ENCODE peak calls at places on chromosomes 13 and 19, in nine cellular contexts. One of them, this sample, is unnamed. For H3K4me1, the result is how much of the 10 kb centered on the place peaks cover.

GRCh38 chr13:112688560-112689497 is 1.0 kb upstream of the ATP11A start:
- DNase-seq in heart left ventricle: no peak
- DNase-seq in thyroid gland: peak
- DNase-seq in breast epithelium: no peak
- DNase-seq in adrenal gland: no peak
- DNase-seq in stomach: peak
- DNase-seq in sigmoid colon: no peak
- DNase-seq in upper lobe of left lung: no peak
- DNase-seq in IMR-90: no peak
- DNase-seq in this sample: peak

GRCh38 chr19:23802290-23802689 is 43.6 kb upstream of the ZNF681 start:
- DNase-seq in heart left ventricle: no peak
- DNase-seq in thyroid gland: no peak
- DNase-seq in breast epithelium: no peak
- DNase-seq in adrenal gland: peak
- DNase-seq in stomach: no peak
- DNase-seq in sigmoid colon: no peak
- DNase-seq in upper lobe of left lung: no peak
- DNase-seq in IMR-90: no peak
- DNase-seq in this sample: no peak

GRCh38 chr19:53961523-53962345 is 1.0 kb upstream of the CACNG8 start:
- DNase-seq in heart left ventricle: no peak
- DNase-seq in thyroid gland: no peak
- DNase-seq in breast epithelium: no peak
- DNase-seq in adrenal gland: no peak
- DNase-seq in stomach: no peak
- DNase-seq in sigmoid colon: no peak
- DNase-seq in upper lobe of left lung: peak
- DNase-seq in IMR-90: no peak
- DNase-seq in this sample: no peak

GRCh38 chr13:43401364-43401763 is 378.0 kb downstream of the DNAJC15 start:
- DNase-seq in heart left ventricle: no peak
- DNase-seq in thyroid gland: no peak
- DNase-seq in breast epithelium: no peak
- DNase-seq in adrenal gland: no peak
- DNase-seq in stomach: no peak
- DNase-seq in sigmoid colon: no peak
- DNase-seq in upper lobe of left lung: no peak
- DNase-seq in IMR-90: no peak
- DNase-seq in this sample: no peak

GRCh38 chr19:10815007-10815531 is 20.9 kb downstream of the TMED1 start:
- DNase-seq in heart left ventricle: no peak
- DNase-seq in thyroid gland: no peak
- DNase-seq in breast epithelium: no peak
- DNase-seq in adrenal gland: no peak
- DNase-seq in stomach: no peak
- DNase-seq in sigmoid colon: no peak
- DNase-seq in upper lobe of left lung: no peak
- DNase-seq in IMR-90: no peak
- DNase-seq in this sample: no peak

GRCh38 chr13:77896536-77896935 is 22.1 kb downstream of the EDNRB start:
- DNase-seq in heart left ventricle: peak
- DNase-seq in thyroid gland: no peak
- DNase-seq in breast epithelium: no peak
- DNase-seq in adrenal gland: peak
- DNase-seq in stomach: no peak
- DNase-seq in sigmoid colon: peak
- DNase-seq in upper lobe of left lung: no peak
- DNase-seq in IMR-90: peak
- DNase-seq in this sample: peak

GRCh38 chr19:6238643-6239281 is 41.0 kb downstream of the MLLT1 start:
- DNase-seq in heart left ventricle: peak
- DNase-seq in thyroid gland: no peak
- DNase-seq in breast epithelium: peak
- DNase-seq in adrenal gland: no peak
- DNase-seq in stomach: peak
- DNase-seq in sigmoid colon: no peak
- DNase-seq in upper lobe of left lung: peak
- DNase-seq in IMR-90: peak
- DNase-seq in this sample: peak

GRCh38 chr13:71979616-71980015 is 112.6 kb upstream of the DACH1 start:
- DNase-seq in heart left ventricle: no peak
- DNase-seq in thyroid gland: no peak
- DNase-seq in breast epithelium: no peak
- DNase-seq in adrenal gland: no peak
- DNase-seq in stomach: no peak
- DNase-seq in sigmoid colon: no peak
- DNase-seq in upper lobe of left lung: no peak
- DNase-seq in IMR-90: no peak
- DNase-seq in this sample: no peak

GRCh38 chr19:46984077-46985010 is 35.3 kb upstream of the NPAS1 start:
- DNase-seq in heart left ventricle: no peak
- DNase-seq in thyroid gland: no peak
- DNase-seq in breast epithelium: no peak
- DNase-seq in adrenal gland: peak
- DNase-seq in stomach: no peak
- DNase-seq in sigmoid colon: no peak
- DNase-seq in upper lobe of left lung: no peak
- DNase-seq in IMR-90: peak
- DNase-seq in this sample: no peak

GRCh38 chr13:36143768-36144167 is 12.6 kb upstream of the DCLK1 start:
- DNase-seq in heart left ventricle: no peak
- DNase-seq in thyroid gland: no peak
- DNase-seq in breast epithelium: no peak
- DNase-seq in adrenal gland: no peak
- DNase-seq in stomach: no peak
- DNase-seq in sigmoid colon: no peak
- DNase-seq in upper lobe of left lung: no peak
- DNase-seq in IMR-90: no peak
- DNase-seq in this sample: no peak

GRCh38 chr13:30256713-30257432 is 50.5 kb downstream of the KATNAL1 start:
- DNase-seq in heart left ventricle: no peak
- DNase-seq in thyroid gland: no peak
- DNase-seq in breast epithelium: no peak
- DNase-seq in adrenal gland: no peak
- DNase-seq in stomach: no peak
- DNase-seq in sigmoid colon: no peak
- DNase-seq in upper lobe of left lung: no peak
- DNase-seq in IMR-90: no peak
- DNase-seq in this sample: no peak

GRCh38 chr19:12952488-12953455 is 4.3 kb downstream of the GADD45GIP1 start:
- DNase-seq in heart left ventricle: no peak
- DNase-seq in thyroid gland: no peak
- DNase-seq in breast epithelium: no peak
- DNase-seq in adrenal gland: peak
- DNase-seq in stomach: no peak
- DNase-seq in sigmoid colon: no peak
- DNase-seq in upper lobe of left lung: no peak
- DNase-seq in IMR-90: peak
- DNase-seq in this sample: no peak

GRCh38 chr13:76503756-76504155 is 382.4 kb downstream of the KCTD12 start:
- DNase-seq in heart left ventricle: no peak
- DNase-seq in thyroid gland: no peak
- DNase-seq in breast epithelium: no peak
- DNase-seq in adrenal gland: no peak
- DNase-seq in stomach: no peak
- DNase-seq in sigmoid colon: no peak
- DNase-seq in upper lobe of left lung: no peak
- DNase-seq in IMR-90: no peak
- DNase-seq in this sample: no peak

GRCh38 chr19:17725422-17726078 is 6.3 kb downstream of the MAP1S start:
- DNase-seq in heart left ventricle: no peak
- DNase-seq in thyroid gland: no peak
- DNase-seq in breast epithelium: no peak
- DNase-seq in adrenal gland: no peak
- DNase-seq in stomach: no peak
- DNase-seq in sigmoid colon: no peak
- DNase-seq in upper lobe of left lung: no peak
- DNase-seq in IMR-90: no peak
- DNase-seq in this sample: no peak
- H3K4me1 ChIP-seq in heart left ventricle: under half
- H3K4me1 ChIP-seq in thyroid gland: under half
- H3K4me1 ChIP-seq in breast epithelium: under half
- H3K4me1 ChIP-seq in adrenal gland: under half
- H3K4me1 ChIP-seq in stomach: under half
- H3K4me1 ChIP-seq in sigmoid colon: under half
- H3K4me1 ChIP-seq in upper lobe of left lung: under half
- H3K4me1 ChIP-seq in IMR-90: under half
- H3K4me1 ChIP-seq in this sample: under half

GRCh38 chr19:55279376-55279772 is 536 bp downstream of the HSPBP1 start:
- DNase-seq in heart left ventricle: no peak
- DNase-seq in thyroid gland: no peak
- DNase-seq in breast epithelium: no peak
- DNase-seq in adrenal gland: no peak
- DNase-seq in stomach: no peak
- DNase-seq in sigmoid colon: no peak
- DNase-seq in upper lobe of left lung: no peak
- DNase-seq in IMR-90: no peak
- DNase-seq in this sample: no peak

GRCh38 chr19:55277494-55277893 is 2.4 kb downstream of the HSPBP1 start:
- DNase-seq in heart left ventricle: no peak
- DNase-seq in thyroid gland: no peak
- DNase-seq in breast epithelium: no peak
- DNase-seq in adrenal gland: no peak
- DNase-seq in stomach: no peak
- DNase-seq in sigmoid colon: no peak
- DNase-seq in upper lobe of left lung: no peak
- DNase-seq in IMR-90: no peak
- DNase-seq in this sample: no peak

GRCh38 chr19:55276720-55277430 is 3.0 kb downstream of the HSPBP1 start:
- DNase-seq in heart left ventricle: no peak
- DNase-seq in thyroid gland: no peak
- DNase-seq in breast epithelium: no peak
- DNase-seq in adrenal gland: no peak
- DNase-seq in stomach: no peak
- DNase-seq in sigmoid colon: no peak
- DNase-seq in upper lobe of left lung: no peak
- DNase-seq in IMR-90: no peak
- DNase-seq in this sample: no peak

GRCh38 chr19:55278391-55279135 is 1.3 kb downstream of the HSPBP1 start:
- DNase-seq in heart left ventricle: no peak
- DNase-seq in thyroid gland: no peak
- DNase-seq in breast epithelium: no peak
- DNase-seq in adrenal gland: no peak
- DNase-seq in stomach: no peak
- DNase-seq in sigmoid colon: no peak
- DNase-seq in upper lobe of left lung: no peak
- DNase-seq in IMR-90: no peak
- DNase-seq in this sample: no peak

DNA sequence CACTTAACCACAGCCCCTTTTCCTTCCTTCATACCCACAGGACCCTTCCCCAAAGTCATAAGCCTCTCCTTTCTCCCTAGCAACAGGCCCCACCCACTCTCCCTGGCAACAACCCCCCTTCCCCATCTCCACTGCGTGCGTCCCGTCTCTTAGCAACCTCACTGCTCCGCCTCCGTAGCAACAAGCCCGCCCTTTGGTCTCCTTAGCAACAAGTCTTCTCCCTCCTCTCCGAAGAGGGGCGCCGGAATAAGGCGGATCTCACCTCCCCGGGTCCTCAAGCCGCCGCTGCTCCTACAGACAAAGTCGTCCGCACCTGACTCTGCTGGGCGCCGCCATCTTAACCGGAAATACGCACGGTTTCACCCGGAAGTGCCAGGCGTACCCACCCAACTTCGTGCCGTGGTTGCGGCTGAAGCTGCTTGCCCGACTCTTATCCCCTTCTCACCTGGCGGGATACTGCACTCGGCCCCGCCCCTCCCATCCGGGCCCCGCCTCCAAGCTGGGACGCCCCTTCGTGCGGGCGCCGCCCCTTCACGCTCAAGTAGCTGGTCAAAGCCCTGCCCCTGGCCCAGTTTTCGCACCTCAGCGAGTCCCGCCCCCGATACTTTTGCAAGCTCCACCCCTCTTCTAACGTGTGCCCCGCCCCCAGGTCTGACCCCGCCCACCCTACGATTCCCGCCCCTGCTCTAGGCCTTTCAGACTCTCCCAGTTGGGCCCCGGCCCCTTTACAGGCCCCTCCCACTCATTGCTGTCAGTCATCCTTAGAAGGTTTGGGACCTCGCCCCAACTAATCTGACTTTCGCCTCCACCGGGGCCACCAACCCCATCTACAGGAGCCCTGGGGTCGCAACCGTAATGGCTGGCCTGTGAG is at the start of gene HSPBP1:
- DNase-seq in heart left ventricle: peak
- DNase-seq in thyroid gland: peak
- DNase-seq in breast epithelium: peak
- DNase-seq in adrenal gland: peak
- DNase-seq in stomach: peak
- DNase-seq in sigmoid colon: peak
- DNase-seq in upper lobe of left lung: peak
- DNase-seq in IMR-90: peak
- DNase-seq in this sample: peak
- TF ChIP-seq POLR2A in heart left ventricle: no peak
- TF ChIP-seq POLR2A in thyroid gland: peak
- TF ChIP-seq POLR2A in breast epithelium: no peak
- TF ChIP-seq POLR2A in adrenal gland: peak
- TF ChIP-seq POLR2A in stomach: no peak
- TF ChIP-seq POLR2A in sigmoid colon: no peak
- TF ChIP-seq POLR2A in upper lobe of left lung: no peak
- TF ChIP-seq POLR2A in IMR-90: peak
- TF ChIP-seq POLR2A in this sample: no peak

GRCh38 chr19:29120471-29120870 is 92.5 kb downstream of the UQCRFS1 start:
- DNase-seq in heart left ventricle: no peak
- DNase-seq in thyroid gland: no peak
- DNase-seq in breast epithelium: no peak
- DNase-seq in adrenal gland: no peak
- DNase-seq in stomach: no peak
- DNase-seq in sigmoid colon: no peak
- DNase-seq in upper lobe of left lung: no peak
- DNase-seq in IMR-90: no peak
- DNase-seq in this sample: no peak
- H3K4me1 ChIP-seq in heart left ventricle: under half
- H3K4me1 ChIP-seq in thyroid gland: under half
- H3K4me1 ChIP-seq in breast epithelium: under half
- H3K4me1 ChIP-seq in adrenal gland: under half
- H3K4me1 ChIP-seq in stomach: under half
- H3K4me1 ChIP-seq in sigmoid colon: under half
- H3K4me1 ChIP-seq in upper lobe of left lung: under half
- H3K4me1 ChIP-seq in IMR-90: under half
- H3K4me1 ChIP-seq in this sample: under half

DNA sequence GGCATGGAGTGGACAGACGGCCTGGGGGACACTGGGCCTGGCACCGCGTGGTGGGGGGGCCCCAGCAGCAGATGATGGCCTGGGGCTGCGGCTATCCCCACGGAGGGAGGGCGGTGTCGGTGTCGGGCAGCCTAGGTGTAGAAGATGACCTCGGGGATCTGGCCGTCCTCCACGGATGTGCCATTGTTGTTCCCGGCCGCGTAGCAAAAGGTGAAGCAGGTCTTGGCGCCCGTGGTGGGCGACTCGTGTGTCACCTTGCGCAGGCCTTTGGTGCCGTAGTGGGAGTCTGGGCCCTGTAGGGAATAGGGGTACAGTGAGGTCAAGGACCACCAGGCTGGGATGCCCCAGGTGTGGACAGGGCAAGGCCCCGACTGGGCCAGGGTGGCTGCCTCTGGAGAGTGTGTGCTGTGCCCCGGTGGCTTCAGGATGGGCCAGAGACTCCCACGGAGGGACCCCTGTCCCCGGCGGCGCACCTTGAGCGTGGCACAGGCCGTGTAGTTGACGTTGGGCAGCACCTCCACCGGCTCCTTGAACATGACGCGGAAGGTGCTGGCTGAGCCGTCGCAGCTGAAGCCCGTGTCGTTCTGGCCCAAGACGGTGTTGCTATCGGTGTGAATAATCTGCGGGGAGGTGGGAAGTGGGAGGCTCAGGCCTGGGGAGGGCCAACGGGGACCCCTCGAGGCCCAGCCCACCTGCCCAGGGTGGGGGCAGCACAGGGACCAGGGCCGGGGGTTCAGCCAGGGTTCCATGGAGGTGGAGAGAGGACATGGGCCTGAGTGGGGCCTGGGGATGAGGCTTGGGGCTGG is 29.0 kb downstream of the BTBD2 start:
- DNase-seq in heart left ventricle: no peak
- DNase-seq in thyroid gland: no peak
- DNase-seq in breast epithelium: no peak
- DNase-seq in adrenal gland: no peak
- DNase-seq in stomach: no peak
- DNase-seq in sigmoid colon: peak
- DNase-seq in upper lobe of left lung: peak
- DNase-seq in IMR-90: no peak
- DNase-seq in this sample: no peak
- TF ChIP-seq POLR2A in heart left ventricle: no peak
- TF ChIP-seq POLR2A in thyroid gland: no peak
- TF ChIP-seq POLR2A in breast epithelium: no peak
- TF ChIP-seq POLR2A in adrenal gland: no peak
- TF ChIP-seq POLR2A in stomach: no peak
- TF ChIP-seq POLR2A in sigmoid colon: no peak
- TF ChIP-seq POLR2A in upper lobe of left lung: no peak
- TF ChIP-seq POLR2A in IMR-90: no peak
- TF ChIP-seq POLR2A in this sample: no peak

This sample was measured in body of pancreas.